ENCODE peak calls at places on chromosomes 7 and 10, in five cellular contexts. G is upper lobe of left lung, J is HepG2, O is GM12878, K is K562. M is an unnamed sample. For H3K4me1, the result is how much of the 10 kb centered on the place peaks cover.

GRCh38 chr7:21370283-21370982 is 57.5 kb upstream of the SP4 start:
- ATAC-seq in G (no peak), J (no peak), O (peak), K (peak), M (no peak)

GRCh38 chr7:146115665-146116451 is 743 bp upstream of the CNTNAP2 start:
- ATAC-seq in J (peak), K (peak), G (peak), O (peak), M (peak)

GRCh38 chr10:43994539-43994938 is 345.9 kb upstream of the ZNF32 start:
- ATAC-seq in O (no peak), J (no peak), G (no peak), K (no peak), M (no peak)

GRCh38 chr7:112306903-112307302 is 100.4 kb downstream of the ZNF277 start:
- ATAC-seq in G (no peak), O (no peak), K (no peak), J (no peak), M (no peak)

GRCh38 chr7:134778941-134779740 is at the start of gene CALD1:
- ATAC-seq in O (no peak), G (peak), K (peak), J (peak), M (peak)

GRCh38 chr7:131688738-131689661 is 132.6 kb upstream of the PODXL start:
- ATAC-seq in J (peak), K (peak), G (peak), O (peak), M (peak)

GRCh38 chr7:20560325-20561180 is 54.9 kb upstream of the ABCB5 start:
- ATAC-seq in O (no peak), K (peak), G (peak), J (peak), M (no peak)

GRCh38 chr10:33897255-33897893 is 562.9 kb upstream of the NRP1 start:
- ATAC-seq in O (no peak), J (no peak), G (no peak), K (no peak), M (no peak)

GRCh38 chr10:35949820-35950219 is 307.7 kb upstream of the FZD8 start:
- ATAC-seq in G (no peak), J (no peak), K (no peak), O (no peak), M (no peak)

GRCh38 chr10:74084955-74085354 is 65.7 kb downstream of the AP3M1 start:
- ATAC-seq in G (no peak), J (no peak), K (no peak), O (peak), M (no peak)

GRCh38 chr10:58101682-58102081 is 166.0 kb downstream of the IPMK start:
- ATAC-seq in J (no peak), O (no peak), G (no peak), K (no peak), M (no peak)

GRCh38 chr10:90847436-90847835 is 10.4 kb downstream of the HTR7 start:
- ATAC-seq in J (no peak), K (no peak), G (no peak), O (peak), M (no peak)

GRCh38 chr7:131021902-131022301 is 287.9 kb upstream of the KLF14 start:
- ATAC-seq in J (no peak), K (no peak), G (no peak), O (peak), M (no peak)

GRCh38 chr7:70887186-70887585 is 244.8 kb upstream of the GALNT17 start:
- ATAC-seq in O (no peak), K (no peak), G (no peak), J (no peak), M (no peak)

GRCh38 chr10:72688208-72688651 is 3.7 kb upstream of the MCU start:
- ATAC-seq in G (peak), K (no peak), J (peak), O (peak), M (no peak)

GRCh38 chr10:124529661-124530214 is 68.1 kb downstream of the LHPP start:
- ATAC-seq in G (no peak), O (peak), J (peak), K (peak), M (no peak)

GRCh38 chr10:5963071-5963470 is 14.3 kb downstream of the IL15RA start:
- ATAC-seq in O (no peak), K (no peak), J (peak), G (no peak), M (no peak)

GRCh38 chr7:119090851-119091250 is 866.3 kb downstream of the ANKRD7 start:
- ATAC-seq in J (no peak), K (no peak), G (no peak), O (no peak), M (no peak)

GRCh38 chr7:35605760-35606159 is 89.2 kb downstream of the HERPUD2 start:
- ATAC-seq in J (no peak), O (no peak), G (no peak), K (no peak), M (peak)

GRCh38 chr10:43980313-43980712 is 331.6 kb upstream of the ZNF32 start:
- ATAC-seq in G (no peak), J (no peak), K (peak), O (no peak), M (peak)

GRCh38 chr10:43384252-43385221 is 13.1 kb downstream of the FXYD4 start:
- ATAC-seq in K (peak), J (peak), O (peak), G (no peak), M (no peak)

GRCh38 chr7:41964849-41965745 is 262.2 kb upstream of the INHBA start:
- ATAC-seq in K (no peak), J (no peak), G (no peak), O (no peak), M (no peak)

GRCh38 chr7:38317457-38318037 is 44.1 kb upstream of the TARP start:
- ATAC-seq in O (peak), K (peak), J (no peak), G (no peak), M (no peak)

GRCh38 chr7:78747568-78747967 is 705.9 kb downstream of the MAGI2 start:
- ATAC-seq in O (no peak), K (no peak), J (no peak), G (no peak), M (no peak)

GRCh38 chr7:140060788-140061606 is 1.8 kb downstream of the PARP12 start:
- ATAC-seq in G (peak), O (no peak), K (peak), J (no peak), M (no peak)

GRCh38 chr7:70458195-70458695 is 673.7 kb upstream of the GALNT17 start:
- ATAC-seq in G (no peak), O (no peak), K (no peak), J (no peak), M (no peak)

GRCh38 chr10:98248018-98248417 is 20.0 kb downstream of the LOXL4 start:
- ATAC-seq in O (no peak), G (no peak), K (no peak), J (no peak), M (no peak)

GRCh38 chr10:98244586-98244985 is 23.4 kb downstream of the LOXL4 start:
- ATAC-seq in G (no peak), J (no peak), O (no peak), K (no peak), M (peak)

GRCh38 chr10:98249134-98249533 is 18.9 kb downstream of the LOXL4 start:
- ATAC-seq in G (no peak), O (no peak), J (peak), K (no peak), M (no peak)

GRCh38 chr10:98251399-98251798 is 16.6 kb downstream of the LOXL4 start:
- ATAC-seq in G (no peak), J (no peak), K (no peak), O (no peak), M (no peak)

GRCh38 chr10:98246911-98247820 is 20.8 kb downstream of the LOXL4 start:
- ATAC-seq in J (no peak), G (no peak), K (no peak), O (no peak), M (no peak)
- TF ChIP-seq EP300 in J (no peak), G (no peak), K (no peak), O (no peak), M (no peak)

DNA sequence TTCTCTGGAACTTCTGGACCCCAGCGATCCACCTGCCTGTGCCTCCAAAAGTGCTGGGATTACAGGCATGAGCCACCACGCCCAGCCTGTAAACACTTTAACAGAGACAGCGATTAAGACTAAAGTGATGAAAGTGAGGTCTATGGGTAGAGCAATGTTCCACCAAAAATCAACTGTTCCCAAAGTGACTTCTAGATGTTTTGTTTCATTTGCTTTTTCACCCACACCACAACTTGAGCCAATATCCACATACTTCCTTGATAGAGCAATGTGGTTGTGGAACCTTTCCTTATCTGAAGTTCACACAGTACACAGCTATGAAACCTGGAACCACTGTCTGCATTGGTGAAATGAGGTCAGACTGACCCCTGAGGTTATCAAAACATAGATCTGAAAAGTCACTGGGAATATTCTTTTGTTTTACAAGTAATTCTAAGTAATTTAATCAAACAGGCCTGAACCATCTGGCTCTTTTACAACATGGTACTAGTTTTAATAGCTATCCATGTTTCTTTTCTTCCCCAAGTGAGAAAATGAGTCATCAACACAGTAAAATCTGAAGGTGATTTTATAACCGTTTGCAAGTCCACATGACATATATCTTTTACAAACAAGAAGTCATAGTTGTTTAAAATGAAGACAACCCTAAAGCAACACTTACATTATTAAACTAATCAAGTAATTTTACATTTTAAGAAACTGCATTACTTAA is 80.2 kb downstream of the LRRC17 start:
- ATAC-seq in G (no peak), K (peak), J (peak), O (no peak), M (peak)
- TF ChIP-seq POLR2AphosphoS5 in G (no peak), K (peak), J (no peak), O (no peak), M (no peak)

GRCh38 chr10:78932084-78932386 is 136.7 kb upstream of the ZMIZ1 start:
- ATAC-seq in J (no peak), G (no peak), O (no peak), K (no peak), M (no peak)
- H3K4me1 ChIP-seq in J (under half), G (under half), O (under half), K (under half), M (under half)

GRCh38 chr10:52297727-52298126 is 16.4 kb upstream of the DKK1 start:
- ATAC-seq in O (no peak), K (no peak), J (no peak), G (no peak), M (no peak)

GRCh38 chr10:52300599-52301277 is 13.3 kb upstream of the DKK1 start:
- ATAC-seq in O (no peak), K (no peak), J (no peak), G (no peak), M (no peak)
- TF ChIP-seq EP300 in O (no peak), K (no peak), J (no peak), G (no peak), M (no peak)

GRCh38 chr7:43585521-43585920 is 2.6 kb downstream of the STK17A start:
- ATAC-seq in K (no peak), J (no peak), G (no peak), O (no peak), M (no peak)

GRCh38 chr7:43586251-43586900 is 3.5 kb downstream of the STK17A start:
- ATAC-seq in G (no peak), O (peak), K (no peak), J (no peak), M (no peak)

GRCh38 chr7:43583424-43584199 is 704 bp downstream of the STK17A start:
- ATAC-seq in K (peak), J (peak), G (peak), O (peak), M (peak)

GRCh38 chr7:43582503-43583423 is at the start of gene STK17A:
- ATAC-seq in G (peak), K (peak), O (peak), J (peak), M (peak)

DNA sequence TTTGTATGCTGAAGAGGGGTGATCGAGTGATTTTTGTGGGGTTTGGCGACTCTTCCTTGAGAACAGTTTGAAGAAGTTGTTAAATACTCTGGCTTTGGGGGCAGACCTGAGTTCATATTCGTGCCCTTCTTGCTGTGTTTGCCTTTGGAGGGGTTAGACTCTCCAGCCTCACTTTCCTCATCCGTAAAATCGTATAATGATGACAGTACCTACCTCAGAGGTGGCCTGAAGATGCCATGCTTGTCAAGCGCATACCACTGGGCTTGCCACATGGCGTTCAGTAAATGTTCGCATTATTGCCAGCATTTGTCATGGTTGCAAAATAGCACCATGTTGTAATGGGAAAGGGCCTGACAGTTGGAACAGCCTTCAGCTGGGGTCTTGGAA is 1.3 kb downstream of the STK17A start:
- ATAC-seq in J (peak), G (no peak), O (peak), K (no peak), M (no peak)
- TF ChIP-seq POLR2AphosphoS5 in J (no peak), G (peak), O (peak), K (no peak), M (peak)

GRCh38 chr7:490461-491291 is 29.0 kb downstream of the PDGFA start:
- ATAC-seq in J (peak), K (no peak), O (peak), G (no peak), M (no peak)

GRCh38 chr7:489876-490275 is 29.8 kb downstream of the PDGFA start:
- ATAC-seq in J (no peak), K (no peak), O (no peak), G (no peak), M (no peak)

GRCh38 chr7:492714-493065 is 27.0 kb downstream of the PDGFA start:
- ATAC-seq in G (no peak), K (no peak), O (no peak), J (peak), M (no peak)

GRCh38 chr7:491958-492713 is 27.5 kb downstream of the PDGFA start:
- ATAC-seq in J (peak), O (no peak), K (no peak), G (no peak), M (no peak)

DNA sequence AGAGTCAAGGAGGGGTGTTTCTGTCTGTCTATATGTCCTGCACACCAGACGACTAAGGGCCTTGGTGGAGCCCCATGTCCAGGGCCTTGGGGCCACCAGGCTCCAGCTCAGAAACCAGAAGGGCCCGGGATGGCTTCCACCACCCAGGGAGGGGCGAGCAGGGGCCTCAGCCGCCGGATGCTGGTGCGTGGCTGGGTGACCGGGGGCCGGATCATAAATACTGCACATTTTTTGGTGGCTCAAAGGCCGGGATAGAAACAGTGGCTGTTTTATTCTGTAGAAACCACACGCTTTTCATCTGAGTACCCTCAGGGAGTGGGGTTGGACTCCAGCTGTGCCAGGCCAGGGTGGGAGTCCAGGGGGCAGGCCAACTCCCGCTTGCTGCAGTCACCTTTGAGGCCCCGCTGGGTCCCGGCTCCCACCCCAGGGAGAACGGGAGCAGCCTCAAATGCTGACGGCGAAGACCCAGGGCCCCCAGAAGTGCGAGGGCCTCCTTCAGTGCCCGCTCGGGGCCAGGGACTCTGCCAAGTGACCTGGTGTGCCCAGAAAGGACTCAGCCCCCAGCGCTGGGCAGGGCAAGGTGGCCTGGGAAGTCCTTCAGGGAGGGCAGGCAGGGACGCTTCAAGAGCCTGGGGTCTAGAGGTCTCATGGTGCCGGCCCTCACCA is 28.2 kb downstream of the PDGFA start:
- ATAC-seq in K (peak), J (peak), O (no peak), G (no peak), M (no peak)
- H3K4me1 ChIP-seq in K (under half), J (under half), O (under half), G (under half), M (under half)

DNA sequence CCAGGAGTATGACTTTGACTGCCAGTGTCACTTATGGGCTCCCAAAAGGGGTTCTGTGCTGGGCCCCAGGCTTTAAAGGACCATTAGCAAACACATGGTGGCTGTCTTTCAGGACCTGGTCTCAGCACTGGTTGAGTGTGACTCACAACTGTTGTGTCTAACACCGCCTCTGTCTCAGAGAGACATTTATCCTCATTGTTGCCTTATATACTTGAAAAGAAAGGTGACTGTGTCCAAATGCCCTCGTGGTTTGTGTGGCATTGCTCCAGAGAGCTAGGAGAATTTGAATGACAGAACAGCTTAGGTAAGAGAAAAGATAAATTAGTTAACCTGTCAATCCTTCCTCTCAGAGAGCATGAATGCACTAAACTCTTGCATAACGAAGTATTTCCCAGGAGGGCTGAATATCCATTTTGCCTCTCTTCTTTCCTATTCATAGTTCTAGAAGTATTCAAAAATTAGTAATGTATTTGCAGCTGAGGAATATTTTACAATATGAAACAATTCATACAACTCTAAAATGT is 14.5 kb upstream of the FAM13C start:
- ATAC-seq in O (no peak), G (no peak), J (no peak), K (no peak), M (no peak)
- TF ChIP-seq EP300 in O (no peak), G (no peak), J (no peak), K (no peak), M (no peak)

M was measured in gastroesophageal sphincter.